ENCODE peak calls at places on chromosomes 6 and 20, in eight cellular contexts. O, F, B, G, S, R, L and Z are unnamed samples.

GRCh38 chr20:21389368-21389767 is 8.0 kb downstream of the NKX2-4 start:
- DNase-seq in R (no peak), B (no peak), S (no peak), O (no peak), F (peak; percentile 37), G (no peak), L (no peak), Z (no peak)

GRCh38 chr6:40138273-40138720 is 204.0 kb upstream of the MOCS1 start:
- DNase-seq in B (no peak), G (no peak), F (no peak), O (peak; percentile 17), L (no peak), R (no peak), S (no peak), Z (no peak)

GRCh38 chr6:37232430-37233017 is 25.0 kb upstream of the TBC1D22B start:
- DNase-seq in G (no peak), R (no peak), B (no peak), S (no peak), F (no peak), O (no peak), L (no peak), Z (no peak)

GRCh38 chr20:2203436-2203835 is 92.4 kb upstream of the TGM3 start:
- DNase-seq in F (no peak), G (no peak), B (no peak), O (no peak), L (no peak), R (no peak), S (no peak), Z (no peak)

GRCh38 chr6:57224769-57225515 is 2.8 kb upstream of the RAB23 start:
- DNase-seq in F (peak; percentile 70), S (no peak), L (no peak), B (no peak), G (no peak), R (no peak), O (no peak), Z (no peak)

GRCh38 chr6:135851442-135852271 is at the start of gene PDE7B:
- DNase-seq in S (peak; percentile 43), R (peak; percentile 87), G (peak; percentile 55), F (peak; percentile 99), B (peak; percentile 85), L (peak; percentile 44), O (peak; percentile 91), Z (peak; percentile 69)

GRCh38 chr6:3228791-3229565 is 1.5 kb upstream of the TUBB2B start:
- DNase-seq in B (no peak), F (no peak), R (no peak), L (no peak), S (no peak), O (no peak), G (peak; percentile 81), Z (no peak)

GRCh38 chr6:26104457-26105108 is 17.4 kb downstream of the HFE start:
- DNase-seq in B (no peak), G (peak; percentile 56), F (no peak), R (peak; percentile 72), O (peak; percentile 75), S (peak; percentile 38), L (no peak), Z (no peak)

GRCh38 chr6:15313367-15313766 is 67.5 kb downstream of the JARID2 start:
- DNase-seq in G (peak; percentile 41), L (peak; percentile 15), F (no peak), B (peak; percentile 60), R (no peak), S (peak; percentile 77), O (no peak), Z (no peak)

GRCh38 chr6:43723737-43724295 is 36.2 kb upstream of the MRPS18A start:
- DNase-seq in S (peak; percentile 71), L (peak; percentile 84), O (peak; percentile 74), B (no peak), F (peak; percentile 70), R (peak; percentile 79), G (peak; percentile 85), Z (no peak)

GRCh38 chr6:156876302-156876701 is 99.1 kb downstream of the ARID1B start:
- DNase-seq in S (no peak), G (peak; percentile 81), O (no peak), L (no peak), F (no peak), B (peak; percentile 64), R (no peak), Z (no peak)

GRCh38 chr6:117467876-117468275 is 14.6 kb upstream of the DCBLD1 start:
- DNase-seq in F (no peak), G (no peak), O (no peak), R (no peak), S (no peak), L (no peak), B (no peak), Z (no peak)

GRCh38 chr20:59751075-59751711 is 146.9 kb downstream of the PHACTR3 start:
- DNase-seq in L (peak; percentile 24), F (peak; percentile 24), S (peak; percentile 84), G (peak; percentile 84), R (peak; percentile 58), O (peak; percentile 68), B (peak; percentile 23), Z (peak; percentile 64)

GRCh38 chr6:21946298-21946783 is 350.5 kb downstream of the PRL start:
- DNase-seq in B (no peak), O (no peak), F (peak; percentile 98), G (no peak), L (no peak), S (no peak), R (no peak), Z (no peak)

GRCh38 chr6:33292996-33293682 is 3.7 kb downstream of the PFDN6 start:
- DNase-seq in O (no peak), L (no peak), G (no peak), F (no peak), S (no peak), R (no peak), B (no peak), Z (no peak)

GRCh38 chr6:67358241-67358640 is 1276.8 kb upstream of the ADGRB3 start:
- DNase-seq in L (no peak), R (no peak), S (no peak), O (no peak), B (no peak), G (no peak), F (no peak), Z (no peak)

GRCh38 chr6:33172307-33173227 is 19.7 kb downstream of the COL11A2 start:
- DNase-seq in F (peak; percentile 49), O (peak; percentile 36), R (no peak), L (peak; percentile 11), B (no peak), G (peak; percentile 72), S (no peak), Z (no peak)

GRCh38 chr6:16857969-16858592 is 96.8 kb upstream of the ATXN1 start:
- DNase-seq in O (no peak), S (no peak), F (no peak), B (no peak), R (no peak), G (no peak), L (no peak), Z (no peak)

GRCh38 chr6:158323561-158323958 is 11.3 kb downstream of the TULP4 start:
- DNase-seq in O (no peak), L (no peak), F (no peak), S (no peak), B (no peak), G (no peak), R (no peak), Z (no peak)
- H3K4me3 ChIP-seq in O (no peak overlapping the region), L (no peak overlapping the region), F (no peak overlapping the region), S (no peak overlapping the region), B (no peak overlapping the region), G (no peak overlapping the region), R (no peak overlapping the region), Z (no peak overlapping the region)

GRCh38 chr6:139028242-139028657 is 295 bp upstream of the ABRACL start:
- DNase-seq in B (no peak), G (no peak), O (no peak), S (no peak), F (no peak), L (no peak), R (no peak), Z (no peak)
- TF ChIP-seq POLR2A in B (no peak), G (peak; percentile 82), O (no peak), S (no peak), F (no peak), L (no peak), R (no peak), Z (no peak)

DNA sequence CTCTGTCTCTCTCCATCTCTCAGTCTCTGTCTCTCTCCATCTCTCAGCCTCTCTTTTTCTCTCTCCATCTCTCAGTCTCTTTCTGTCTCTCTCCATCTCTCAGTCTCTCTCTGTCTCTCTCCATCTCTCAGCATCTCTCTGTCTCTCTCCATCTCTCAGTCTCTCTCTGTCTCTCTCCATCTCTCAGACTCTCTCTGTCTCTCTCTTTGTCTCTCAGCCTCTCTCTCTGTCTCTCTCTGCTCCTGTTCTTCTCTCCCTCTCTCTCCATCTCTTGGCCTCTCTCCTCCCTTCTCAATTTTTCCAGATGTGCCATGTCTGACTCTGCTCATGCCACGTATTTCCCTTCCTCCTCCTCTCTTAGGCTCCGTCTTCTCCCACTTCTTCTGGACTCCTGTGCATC is 72.7 kb downstream of the SRC start:
- DNase-seq in F (no peak), S (no peak), L (no peak), B (no peak), O (no peak), R (no peak), G (no peak), Z (no peak)
- H3K4me1 ChIP-seq in F (no peaks in the 10 kb centered on the region), S (no peaks in the 10 kb centered on the region), L (no peaks in the 10 kb centered on the region), B (no peaks in the 10 kb centered on the region), O (no peaks in the 10 kb centered on the region), R (no peaks in the 10 kb centered on the region), G (peaks cover 44% of the 10 kb centered on the region), Z (peaks cover 6% of the 10 kb centered on the region)

DNA sequence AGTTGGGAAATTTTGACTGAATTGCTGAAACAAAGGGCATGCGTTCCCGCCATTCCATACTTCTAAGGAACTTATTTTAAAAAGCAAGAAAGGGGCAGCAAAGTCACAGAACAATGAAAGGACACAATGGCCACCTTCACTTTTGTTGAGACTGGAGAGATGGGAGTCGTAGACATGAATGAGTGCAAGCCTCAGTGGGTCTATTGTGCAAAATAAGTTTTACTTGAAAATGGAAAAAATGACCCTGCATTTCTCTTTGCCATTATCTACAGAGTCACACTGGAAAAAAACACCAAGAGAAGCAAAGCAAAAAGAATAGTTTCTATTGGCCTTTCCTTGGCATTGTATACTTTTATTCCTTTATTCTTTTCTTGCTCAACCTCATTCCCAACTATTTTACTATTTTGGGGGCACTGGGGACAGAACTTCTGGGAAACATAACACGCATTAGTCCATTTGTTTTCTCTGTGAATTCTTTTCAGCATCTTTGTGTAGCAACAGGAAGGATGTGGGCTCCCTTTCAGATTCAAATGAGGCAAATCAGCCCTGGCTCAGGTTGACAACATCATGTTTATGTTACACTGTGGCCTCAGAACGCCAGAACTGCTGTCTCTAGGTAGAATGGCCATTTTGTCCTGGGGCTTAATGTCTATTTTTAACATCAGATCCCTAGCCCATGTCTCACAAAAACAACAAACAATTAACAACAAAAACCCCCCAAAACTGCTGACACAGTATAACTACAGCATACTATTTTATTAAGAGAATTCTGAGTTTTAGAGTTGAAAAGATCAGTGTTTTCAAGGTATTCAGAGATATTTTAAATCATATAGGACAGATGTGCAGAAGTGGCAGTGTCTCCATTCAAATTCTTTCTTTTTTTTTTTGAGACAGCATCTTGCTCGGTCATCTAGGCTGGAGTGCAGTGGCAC is 122.2 kb downstream of the FYN start:
- DNase-seq in G (peak; percentile 35), L (no peak), R (no peak), F (peak; percentile 65), O (no peak), S (no peak), B (no peak), Z (no peak)
- H3K4me3 ChIP-seq in G (no peak overlapping the region), L (no peak overlapping the region), R (no peak overlapping the region), F (no peak overlapping the region), O (no peak overlapping the region), S (no peak overlapping the region), B (no peak overlapping the region), Z (no peak overlapping the region)

GRCh38 chr6:54846857-54847721 is 518 bp downstream of the FAM83B start:
- DNase-seq in G (peak; percentile 65), S (peak; percentile 29), O (no peak), R (no peak), B (no peak), L (peak; percentile 22), F (no peak), Z (no peak)
- TF ChIP-seq POLR2A in G (no peak), S (no peak), O (no peak), R (no peak), B (no peak), L (no peak), F (no peak), Z (no peak)